ENCODE peak calls at places on chromosomes 11 and 22, in nine cellular contexts. V is endothelial cell of umbilical vein, G is left ventricle myocardium inferior, J is cardiac fibroblast, F is fibroblast of mammary gland, O is heart left ventricle, I is epithelial cell of esophagus, Q is AG09309, H is GM12865. A is an unnamed sample.

GRCh38 chr11:37502202-37502601 is 904.2 kb upstream of the RAG2 start:
- DNase-seq in V (no peak), G (no peak), J (peak; percentile 3), F (peak; percentile 3), O (no peak), I (no peak), Q (no peak), H (peak; percentile 17), A (peak; percentile 66)

GRCh38 chr22:35054064-35054463 is 11.9 kb upstream of the ISX start:
- DNase-seq in V (no peak), G (no peak), J (no peak), F (no peak), O (no peak), I (no peak), Q (no peak), H (peak; percentile 81), A (no peak)

GRCh38 chr22:22111267-22111751 is 128.7 kb upstream of the TOP3B start:
- DNase-seq in V (no peak), G (no peak), J (peak; percentile 90), F (peak; percentile 64), O (no peak), I (peak; percentile 99), Q (no peak), H (peak; percentile 84), A (peak; percentile 81)

GRCh38 chr22:35742342-35743100 is 24.8 kb downstream of the APOL5 start:
- DNase-seq in V (peak; percentile 63), G (no peak), J (peak; percentile 80), F (peak; percentile 91), O (no peak), I (peak; percentile 69), Q (peak; percentile 46), H (no peak), A (peak; percentile 82)

GRCh38 chr11:16806791-16807190 is 68.3 kb downstream of the C11orf58 start:
- DNase-seq in V (no peak), G (peak; percentile 52), J (no peak), F (peak; percentile 69), O (no peak), I (peak; percentile 79), Q (no peak), H (no peak), A (peak; percentile 92)

GRCh38 chr11:61004841-61005240 is 33.4 kb downstream of the CD6 start:
- DNase-seq in V (no peak), G (no peak), J (no peak), F (no peak), O (no peak), I (no peak), Q (no peak), H (no peak), A (peak; percentile 19)

GRCh38 chr11:134202661-134203060 is 21.1 kb downstream of the NCAPD3 start:
- DNase-seq in V (no peak), G (no peak), J (no peak), F (no peak), O (no peak), I (no peak), Q (no peak), H (no peak), A (no peak)

GRCh38 chr11:32173435-32173834 is 82.6 kb downstream of the RCN1 start:
- DNase-seq in V (peak; percentile 55), G (peak; percentile 48), J (peak; percentile 79), F (peak; percentile 68), O (peak; percentile 59), I (peak; percentile 71), Q (peak; percentile 11), H (peak; percentile 71), A (peak; percentile 80)

GRCh38 chr11:118076754-118077281 is at the start of gene TMPRSS4:
- DNase-seq in V (no peak), G (no peak), J (no peak), F (no peak), O (no peak), I (peak; percentile 94), Q (no peak), H (no peak), A (no peak)

GRCh38 chr22:41524283-41524682 is 20.0 kb downstream of the POLR3H start:
- DNase-seq in V (peak; percentile 29), G (peak; percentile 71), J (peak; percentile 66), F (peak; percentile 65), O (peak; percentile 73), I (no peak), Q (no peak), H (no peak), A (peak; percentile 81)

GRCh38 chr11:17369094-17369493 is 17.5 kb downstream of the NCR3LG1 start:
- DNase-seq in V (no peak), G (no peak), J (no peak), F (no peak), O (no peak), I (no peak), Q (no peak), H (no peak), A (no peak)

GRCh38 chr22:39309881-39310714 is 9.3 kb downstream of the RPL3 start:
- DNase-seq in V (no peak), G (no peak), J (peak; percentile 82), F (peak; percentile 71), O (no peak), I (peak; percentile 83), Q (no peak), H (peak; percentile 45), A (peak; percentile 65)

GRCh38 chr11:109425554-109425953 is 3.6 kb downstream of the C11orf87 start:
- DNase-seq in V (no peak), G (no peak), J (peak; percentile 15), F (no peak), O (no peak), I (peak; percentile 21), Q (no peak), H (no peak), A (peak; percentile 41)

GRCh38 chr11:109423860-109424190 is 1.8 kb downstream of the C11orf87 start:
- DNase-seq in V (no peak), G (no peak), J (no peak), F (no peak), O (no peak), I (no peak), Q (no peak), H (no peak), A (no peak)

GRCh38 chr11:109424893-109425292 is 2.9 kb downstream of the C11orf87 start:
- DNase-seq in V (no peak), G (no peak), J (no peak), F (no peak), O (no peak), I (peak; percentile 59), Q (no peak), H (peak; percentile 21), A (no peak)

GRCh38 chr11:109423114-109423859 is 1.3 kb downstream of the C11orf87 start:
- DNase-seq in V (peak; percentile 1), G (no peak), J (peak; percentile 21), F (no peak), O (no peak), I (no peak), Q (no peak), H (no peak), A (peak; percentile 19)

GRCh38 chr11:109426442-109426841 is 4.5 kb downstream of the C11orf87 start:
- DNase-seq in V (no peak), G (no peak), J (peak; percentile 33), F (peak; percentile 25), O (no peak), I (peak; percentile 70), Q (no peak), H (no peak), A (peak; percentile 31)
- TF ChIP-seq CTCF in V (no peak), G (peak; percentile 13), J (peak; percentile 41), F (peak; percentile 36), O (no peak), I (peak; percentile 50), Q (peak; percentile 43), H (peak; percentile 18), A (peak; percentile 44)

DNA sequence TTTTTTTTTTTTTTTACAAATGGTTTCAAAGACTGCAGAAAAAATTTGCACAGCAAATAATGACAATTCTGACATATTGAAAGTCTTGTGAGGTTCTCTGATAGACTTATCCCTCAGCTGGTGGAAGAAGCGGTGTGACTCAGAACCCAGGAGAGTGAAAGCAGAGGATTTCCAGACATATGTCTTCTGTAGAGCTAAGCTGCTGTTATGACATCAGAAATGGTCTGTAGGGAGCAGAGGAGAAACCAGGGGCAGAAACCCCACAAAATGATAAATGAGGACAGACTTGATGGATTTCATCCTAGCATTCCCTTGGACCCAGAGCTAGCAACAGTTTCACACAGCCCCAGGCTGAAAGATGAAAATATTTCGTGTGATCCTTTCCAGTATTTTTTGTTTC is 582.6 kb downstream of the METTL15 start:
- DNase-seq in V (no peak), G (no peak), J (peak; percentile 48), F (peak; percentile 47), O (no peak), I (no peak), Q (no peak), H (no peak), A (peak; percentile 34)
- H3K4me3 ChIP-seq in V (no peak overlapping the region), G (no peak overlapping the region), J (no peak overlapping the region), F (no peak overlapping the region), O (no peak overlapping the region), I (no peak overlapping the region), Q (no peak overlapping the region), H (no peak overlapping the region), A (no peak overlapping the region)

DNA sequence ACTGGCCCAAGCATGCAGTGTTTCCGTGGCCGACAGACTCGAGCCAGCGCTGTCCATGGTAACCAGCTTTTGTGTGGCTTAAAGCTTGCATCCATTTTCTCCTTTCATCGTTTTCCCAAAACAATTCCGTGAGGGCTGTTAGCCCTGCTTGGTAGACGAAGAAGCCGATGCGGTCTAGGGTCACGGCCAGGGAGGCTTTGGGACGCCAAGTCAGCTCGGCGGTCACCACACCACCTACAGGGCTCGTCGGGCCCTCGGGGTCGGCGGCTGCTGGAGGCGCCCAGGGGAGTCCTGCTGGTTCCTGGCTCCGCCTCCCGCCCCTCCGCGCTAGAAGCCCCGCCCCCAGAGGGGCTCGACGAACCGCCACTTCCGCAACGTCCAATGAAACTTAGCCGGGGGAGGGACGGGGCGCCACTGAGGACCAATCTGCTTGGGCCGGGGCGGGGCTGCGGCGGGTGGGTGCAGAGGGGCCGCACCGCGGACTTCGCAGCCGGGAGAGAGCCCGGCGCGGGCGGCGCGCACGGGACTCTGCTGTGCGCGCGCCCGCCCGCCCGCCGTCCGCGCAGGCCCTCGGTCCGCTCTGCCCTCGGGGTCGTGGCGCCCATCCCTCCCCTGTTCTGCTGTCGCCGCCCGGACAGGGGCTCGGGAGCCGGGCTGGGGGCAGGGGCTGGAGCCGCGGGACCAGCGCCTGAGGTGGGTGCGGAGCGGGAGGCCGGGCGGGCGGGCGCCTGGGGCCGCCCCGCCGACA is at the start of gene TIGD3:
- DNase-seq in V (peak; percentile 98), G (peak; percentile 99), J (peak; percentile 93), F (peak; percentile 87), O (peak; percentile 98), I (peak; percentile 96), Q (peak; percentile 54), H (peak; percentile 97), A (peak; percentile 95)
- TF ChIP-seq CTCF in V (no peak), G (peak; percentile 21), J (no peak), F (no peak), O (peak; percentile 7), I (no peak), Q (no peak), H (no peak), A (no peak)

GRCh38 chr11:129377739-129378138 is 2.1 kb downstream of the BARX2 start:
- DNase-seq in V (no peak), G (no peak), J (no peak), F (no peak), O (no peak), I (peak; percentile 61), Q (no peak), H (no peak), A (no peak)
- H3K4me3 ChIP-seq in V (no peak overlapping the region), G (no peak overlapping the region), J (no peak overlapping the region), F (no peak overlapping the region), O (no peak overlapping the region), I (peak overlapping the region; percentile 98), Q (no peak overlapping the region), H (no peak overlapping the region), A (no peak overlapping the region)